ENCODE peak calls at places on chromosomes 7 and 10, in eight cellular contexts. M is IMR-90, C is breast epithelium, H is fibroblast of lung, E is right atrium auricular region, X is left ventricle myocardium inferior, S is osteoblast, K is GM12878. J is an unnamed sample.

GRCh38 chr7:128836729-128837348 is 6.6 kb downstream of the FLNC start:
- DNase-seq in M (no peak), C (no peak), H (no peak), E (no peak), X (peak; percentile 14), S (peak; percentile 84), K (no peak), J (no peak)

GRCh38 chr10:58412502-58412961 is 27.3 kb downstream of the TFAM start:
- DNase-seq in M (peak; percentile 63), C (no peak), H (peak; percentile 94), E (no peak), X (no peak), S (peak; percentile 74), K (no peak), J (no peak)

GRCh38 chr7:106573738-106574137 is 87.2 kb downstream of the CCDC71L start:
- DNase-seq in M (no peak), C (no peak), H (no peak), E (no peak), X (no peak), S (no peak), K (no peak), J (no peak)

GRCh38 chr7:130593033-130593432 is 75.5 kb downstream of the COPG2 start:
- DNase-seq in M (peak; percentile 11), C (no peak), H (peak; percentile 2), E (no peak), X (no peak), S (peak; percentile 13), K (no peak), J (no peak)

GRCh38 chr7:28008171-28008570 is 172.4 kb downstream of the JAZF1 start:
- DNase-seq in M (no peak), C (no peak), H (no peak), E (no peak), X (no peak), S (no peak), K (no peak), J (no peak)

GRCh38 chr7:42993038-42993437 is 60.9 kb downstream of the MRPL32 start:
- DNase-seq in M (no peak), C (no peak), H (no peak), E (no peak), X (no peak), S (no peak), K (no peak), J (no peak)

GRCh38 chr7:29224726-29225125 is 30.2 kb downstream of the CHN2 start:
- DNase-seq in M (no peak), C (no peak), H (peak; percentile 25), E (no peak), X (no peak), S (no peak), K (no peak), J (no peak)

GRCh38 chr10:59654007-59654406 is 55.6 kb downstream of the SLC16A9 start:
- DNase-seq in M (no peak), C (no peak), H (peak; percentile 39), E (no peak), X (no peak), S (no peak), K (no peak), J (no peak)

GRCh38 chr7:100132126-100132525 is 5.4 kb downstream of the MBLAC1 start:
- DNase-seq in M (no peak), C (no peak), H (no peak), E (no peak), X (no peak), S (no peak), K (no peak), J (no peak)

GRCh38 chr7:52009195-52009594 is 692.6 kb upstream of the COBL start:
- DNase-seq in M (no peak), C (no peak), H (peak; percentile 10), E (no peak), X (no peak), S (no peak), K (no peak), J (no peak)

GRCh38 chr7:135914346-135914745 is 62.8 kb downstream of the MTPN start:
- DNase-seq in M (no peak), C (no peak), H (no peak), E (no peak), X (no peak), S (no peak), K (no peak), J (no peak)

GRCh38 chr10:26733750-26734568 is 36.5 kb downstream of the PDSS1 start:
- DNase-seq in M (no peak), C (peak; percentile 59), H (no peak), E (no peak), X (no peak), S (no peak), K (no peak), J (no peak)

GRCh38 chr10:70849582-70850016 is 33.9 kb downstream of the SGPL1 start:
- DNase-seq in M (peak; percentile 95), C (no peak), H (peak; percentile 96), E (no peak), X (no peak), S (peak; percentile 56), K (no peak), J (no peak)

GRCh38 chr7:120110169-120110568 is 162.8 kb upstream of the KCND2 start:
- DNase-seq in M (no peak), C (no peak), H (no peak), E (no peak), X (no peak), S (no peak), K (no peak), J (no peak)

GRCh38 chr10:118792501-118792900 is 37.7 kb upstream of the CACUL1 start:
- DNase-seq in M (no peak), C (peak; percentile 44), H (peak; percentile 51), E (peak; percentile 62), X (no peak), S (peak; percentile 63), K (no peak), J (no peak)

GRCh38 chr10:118790058-118790457 is 35.3 kb upstream of the CACUL1 start:
- DNase-seq in M (no peak), C (no peak), H (no peak), E (no peak), X (no peak), S (no peak), K (no peak), J (no peak)

GRCh38 chr10:118798186-118798811 is 43.5 kb upstream of the CACUL1 start:
- DNase-seq in M (no peak), C (peak; percentile 45), H (peak; percentile 75), E (no peak), X (no peak), S (peak; percentile 92), K (no peak), J (no peak)

GRCh38 chr10:118793545-118793944 is 38.8 kb upstream of the CACUL1 start:
- DNase-seq in M (no peak), C (peak; percentile 68), H (no peak), E (peak; percentile 77), X (no peak), S (peak; percentile 26), K (no peak), J (no peak)
- TF ChIP-seq CTCF in M (no peak), C (no peak), H (no peak), E (no peak), X (no peak), S (no peak), K (no peak), J (no peak)

GRCh38 chr10:86708068-86708782 is 39.9 kb downstream of the LDB3 start:
- DNase-seq in M (no peak), C (no peak), H (no peak), E (no peak), X (no peak), S (peak; percentile 59), K (no peak), J (no peak)
- H3K27ac ChIP-seq in M (no peak overlapping the region), C (no peak overlapping the region), H (no peak overlapping the region), E (peak overlapping the region; percentile 42), X (peak overlapping the region; percentile 94), S (no peak overlapping the region), K (no peak overlapping the region), J (no peak overlapping the region)

GRCh38 chr10:98013122-98013521 is 17.3 kb downstream of the CRTAC1 start:
- DNase-seq in M (no peak), C (no peak), H (no peak), E (no peak), X (no peak), S (no peak), K (no peak), J (no peak)
- H3K27me3 ChIP-seq in M (peaks cover 3% of the 10 kb centered on the region), C (no peaks in the 10 kb centered on the region), H (peaks cover 4% of the 10 kb centered on the region), E (no peaks in the 10 kb centered on the region), X (peaks cover 84% of the 10 kb centered on the region), S (peaks cover 3% of the 10 kb centered on the region), K (peaks cover 2% of the 10 kb centered on the region), J (peaks cover 19% of the 10 kb centered on the region)

GRCh38 chr10:49538381-49539319 is at the start of gene ERCC6:
- DNase-seq in M (peak; percentile 98), C (peak; percentile 97), H (peak; percentile 98), E (peak; percentile 99), X (peak; percentile 98), S (peak; percentile 98), K (peak; percentile 91), J (peak; percentile 95)
- TF ChIP-seq CTCF in M (no peak), C (no peak), H (no peak), E (no peak), X (peak; percentile 17), S (no peak), K (no peak), J (no peak)

DNA sequence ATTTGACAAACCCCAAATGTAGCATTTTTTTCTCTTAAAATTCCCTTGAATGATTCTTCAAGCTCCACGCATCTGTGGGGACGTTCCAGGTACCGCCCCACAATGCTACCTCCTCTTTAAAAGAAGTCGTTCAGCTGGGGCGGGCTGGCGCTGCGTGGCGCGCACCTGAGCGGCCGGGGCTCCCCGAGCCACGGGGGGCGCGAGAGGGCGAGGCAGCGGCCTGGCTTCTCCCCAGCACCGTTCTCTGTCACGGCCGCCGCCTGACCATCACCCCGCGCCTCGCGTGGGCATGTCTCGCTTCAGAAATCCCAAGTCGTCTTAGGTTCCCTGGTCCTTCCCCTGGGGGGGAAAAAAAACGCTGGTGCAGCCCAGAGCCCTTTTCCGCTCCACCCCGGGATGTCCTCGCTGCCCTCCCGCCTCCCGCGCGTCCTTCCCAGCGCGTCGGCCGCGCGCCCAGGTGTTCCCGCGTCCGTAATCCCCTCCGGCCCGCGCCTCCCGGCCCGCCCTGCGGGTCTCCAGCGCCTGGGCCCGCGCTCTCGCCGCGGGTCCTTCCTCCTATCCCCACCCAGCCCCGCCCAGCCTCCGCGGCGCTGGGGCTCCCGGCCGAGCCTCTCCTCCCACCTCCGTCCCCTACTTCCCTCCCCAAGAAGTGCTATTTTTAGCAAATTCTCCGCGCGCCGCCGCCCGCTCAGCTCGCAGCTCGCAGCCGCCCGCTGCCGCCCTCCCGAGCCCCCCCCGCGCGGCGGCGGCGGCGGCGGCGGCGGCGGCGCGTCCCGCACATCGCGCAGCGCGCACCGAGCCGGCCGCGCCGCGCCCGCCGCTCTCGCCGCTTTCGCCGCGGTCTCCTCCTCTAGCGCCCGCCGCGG is 58.8 kb upstream of the PRPS1L1 start:
- DNase-seq in M (no peak), C (no peak), H (peak; percentile 41), E (no peak), X (peak; percentile 43), S (peak; percentile 84), K (no peak), J (no peak)
- H3K27ac ChIP-seq in M (no peak overlapping the region), C (no peak overlapping the region), H (no peak overlapping the region), E (peak overlapping the region; percentile 67), X (peak overlapping the region; percentile 41), S (no peak overlapping the region), K (no peak overlapping the region), J (no peak overlapping the region)

DNA sequence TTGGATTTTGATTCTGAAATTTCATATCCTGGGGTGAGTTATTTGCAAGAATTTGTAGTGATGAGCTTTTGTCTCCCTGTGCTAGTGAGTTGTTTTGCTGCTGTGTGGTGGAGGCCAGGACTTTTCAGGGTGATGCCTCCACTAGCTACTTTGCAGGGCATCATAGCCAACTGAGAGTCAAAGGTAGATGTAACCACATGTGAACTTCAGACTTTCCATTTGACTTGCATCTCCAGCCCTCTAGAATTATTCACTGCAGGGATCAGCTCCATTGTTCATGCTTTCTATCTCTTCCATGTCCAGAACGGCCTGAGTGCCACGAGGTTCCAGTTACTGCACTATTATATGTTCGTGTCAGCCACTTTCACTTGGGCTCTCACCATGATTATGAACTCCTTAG is 534.3 kb downstream of the GRM8 start:
- DNase-seq in M (no peak), C (no peak), H (no peak), E (no peak), X (no peak), S (no peak), K (no peak), J (no peak)
- H3K27me3 ChIP-seq in M (no peaks in the 10 kb centered on the region), C (no peaks in the 10 kb centered on the region), H (no peaks in the 10 kb centered on the region), E (no peaks in the 10 kb centered on the region), X (no peaks in the 10 kb centered on the region), S (no peaks in the 10 kb centered on the region), K (no peaks in the 10 kb centered on the region), J (no peaks in the 10 kb centered on the region)

J was measured in CD4-positive, alpha-beta T cell.